ENCODE peak calls at places on chromosomes 11 and 22, in six cellular contexts. P, O, N, M, C and Y are unnamed samples.

GRCh38 chr22:20205964-20206708 is 55.3 kb upstream of the CCDC188 start:
- DNase-seq in P (peak), O (no peak), N (peak), M (peak), C (no peak), Y (peak)

GRCh38 chr11:61331636-61332035 is 1.3 kb downstream of the DDB1 start:
- DNase-seq in P (no peak), O (no peak), N (no peak), M (no peak), C (no peak), Y (no peak)

GRCh38 chr11:71456294-71456693 is 3.3 kb downstream of the NADSYN1 start:
- DNase-seq in P (no peak), O (no peak), N (no peak), M (no peak), C (no peak), Y (no peak)

GRCh38 chr11:130449246-130449990 is 973 bp downstream of the ADAMTS15 start:
- DNase-seq in P (no peak), O (no peak), N (no peak), M (no peak), C (no peak), Y (peak)

GRCh38 chr11:19642185-19642591 is 70.4 kb upstream of the NAV2 start:
- DNase-seq in P (peak), O (no peak), N (no peak), M (no peak), C (no peak), Y (no peak)

GRCh38 chr11:1234054-1234720 is 11.3 kb downstream of the MUC5B start:
- DNase-seq in P (peak), O (no peak), N (no peak), M (no peak), C (no peak), Y (peak)

GRCh38 chr11:112590778-112591177 is 330.1 kb upstream of the PLET1 start:
- DNase-seq in P (no peak), O (no peak), N (no peak), M (no peak), C (no peak), Y (no peak)

GRCh38 chr11:92978226-92979111 is 9.0 kb downstream of the MTNR1B start:
- DNase-seq in P (no peak), O (peak), N (no peak), M (no peak), C (no peak), Y (no peak)

GRCh38 chr22:41288245-41288946 is 2.4 kb upstream of the RANGAP1 start:
- DNase-seq in P (no peak), O (no peak), N (no peak), M (no peak), C (no peak), Y (no peak)

GRCh38 chr11:1083621-1084551 is 9.2 kb downstream of the MUC2 start:
- DNase-seq in P (peak), O (no peak), N (peak), M (no peak), C (no peak), Y (peak)

GRCh38 chr22:46995501-46996360 is 233.3 kb downstream of the TBC1D22A start:
- DNase-seq in P (no peak), O (no peak), N (no peak), M (no peak), C (no peak), Y (no peak)

GRCh38 chr11:83852775-83853442 is 566.7 kb upstream of the CCDC90B start:
- DNase-seq in P (no peak), O (no peak), N (no peak), M (no peak), C (no peak), Y (no peak)

GRCh38 chr11:115247404-115247803 is 256.8 kb downstream of the CADM1 start:
- DNase-seq in P (no peak), O (no peak), N (no peak), M (no peak), C (no peak), Y (no peak)

GRCh38 chr11:45881708-45882368 is 3.6 kb upstream of the MAPK8IP1 start:
- DNase-seq in P (no peak), O (no peak), N (no peak), M (no peak), C (no peak), Y (no peak)

GRCh38 chr11:104390696-104391095 is 226.7 kb upstream of the PDGFD start:
- DNase-seq in P (no peak), O (no peak), N (no peak), M (no peak), C (no peak), Y (no peak)

GRCh38 chr22:26485013-26485412 is 1.3 kb downstream of the SRRD start:
- DNase-seq in P (no peak), O (no peak), N (no peak), M (no peak), C (no peak), Y (no peak)

GRCh38 chr11:1827931-1828330 is 6.9 kb upstream of the SYT8 start:
- DNase-seq in P (no peak), O (no peak), N (no peak), M (no peak), C (no peak), Y (peak)

GRCh38 chr11:2270322-2271076 is at the start of gene ASCL2:
- DNase-seq in P (no peak), O (no peak), N (no peak), M (no peak), C (no peak), Y (no peak)

GRCh38 chr11:6531267-6531752 is 34.2 kb downstream of the DNHD1 start:
- DNase-seq in P (no peak), O (no peak), N (no peak), M (no peak), C (no peak), Y (no peak)